ENCODE peak calls at places on chromosomes 1 and 21, in five cellular contexts. C, B, J, H and L are unnamed samples.

GRCh38 chr1:157770442-157771043 is 6.4 kb downstream of the FCRL2 start:
- DNase-seq in C (no peak), B (no peak), J (peak; percentile 9), H (no peak), L (peak; percentile 44)

GRCh38 chr1:16618719-16619118 is 5.4 kb upstream of the NBPF1 start:
- DNase-seq in C (no peak), B (no peak), J (no peak), H (peak; percentile 83), L (no peak)

GRCh38 chr1:210371916-210372315 is 43.2 kb downstream of the HHAT start:
- DNase-seq in C (no peak), B (no peak), J (no peak), H (no peak), L (no peak)

GRCh38 chr21:45554477-45555175 is 12.4 kb upstream of the SLC19A1 start:
- DNase-seq in C (peak; percentile 80), B (peak; percentile 58), J (peak; percentile 75), H (no peak), L (peak; percentile 89)

GRCh38 chr1:192951961-192952460 is 107.1 kb downstream of the UCHL5 start:
- DNase-seq in C (no peak), B (peak; percentile 89), J (peak; percentile 85), H (no peak), L (no peak)

GRCh38 chr1:65264197-65264929 is 45.0 kb upstream of the DNAJC6 start:
- DNase-seq in C (no peak), B (peak; percentile 54), J (peak; percentile 79), H (no peak), L (peak; percentile 51)

GRCh38 chr1:54017979-54018378 is at the start of gene LDLRAD1:
- DNase-seq in C (no peak), B (no peak), J (no peak), H (no peak), L (no peak)

GRCh38 chr1:54294846-54295245 is 94.9 kb downstream of the MRPL37 start:
- DNase-seq in C (no peak), B (peak; percentile 24), J (peak; percentile 18), H (no peak), L (no peak)

GRCh38 chr1:147627435-147628110 is 42.8 kb downstream of the ACP6 start:
- DNase-seq in C (peak; percentile 50), B (peak; percentile 55), J (peak; percentile 57), H (no peak), L (peak; percentile 79)

GRCh38 chr1:234923626-234924025 is 205.0 kb downstream of the TOMM20 start:
- DNase-seq in C (no peak), B (no peak), J (no peak), H (no peak), L (no peak)

GRCh38 chr1:54965624-54966340 is 14.6 kb upstream of the TMEM61 start:
- DNase-seq in C (no peak), B (peak; percentile 56), J (peak; percentile 74), H (no peak), L (no peak)

GRCh38 chr1:21950734-21951575 is 13.8 kb upstream of the HSPG2 start:
- DNase-seq in C (no peak), B (no peak), J (no peak), H (no peak), L (no peak)

GRCh38 chr1:66552829-66553228 is 18.9 kb downstream of the SGIP1 start:
- DNase-seq in C (no peak), B (peak; percentile 63), J (no peak), H (no peak), L (no peak)

GRCh38 chr1:201044119-201044518 is 20.6 kb upstream of the KIF21B start:
- DNase-seq in C (no peak), B (no peak), J (no peak), H (no peak), L (no peak)

GRCh38 chr1:221045842-221046831 is 166.9 kb downstream of the HLX start:
- DNase-seq in C (no peak), B (peak; percentile 37), J (peak; percentile 30), H (no peak), L (no peak)

GRCh38 chr1:228994691-228995090 is 259.4 kb downstream of the RHOU start:
- DNase-seq in C (no peak), B (no peak), J (no peak), H (no peak), L (no peak)

GRCh38 chr1:218698181-218698580 is 353.0 kb downstream of the TGFB2 start:
- DNase-seq in C (no peak), B (peak; percentile 45), J (no peak), H (no peak), L (no peak)

GRCh38 chr1:239675735-239676134 is 289.4 kb downstream of the CHRM3 start:
- DNase-seq in C (no peak), B (no peak), J (no peak), H (no peak), L (no peak)

GRCh38 chr1:88302843-88303486 is 381.1 kb upstream of the PKN2 start:
- DNase-seq in C (no peak), B (peak; percentile 70), J (peak; percentile 80), H (no peak), L (peak; percentile 16)

GRCh38 chr1:44651069-44651468 is 23.2 kb downstream of the TMEM53 start:
- DNase-seq in C (no peak), B (no peak), J (no peak), H (no peak), L (no peak)
- H3K4me3 ChIP-seq in C (no peak overlapping the region), B (no peak overlapping the region), J (no peak overlapping the region), H (no peak overlapping the region), L (no peak overlapping the region)

GRCh38 chr1:3082571-3083516 is 13.8 kb downstream of the PRDM16 start:
- DNase-seq in C (no peak), B (no peak), J (no peak), H (no peak), L (no peak)
- H3K4me3 ChIP-seq in C (no peak overlapping the region), B (no peak overlapping the region), J (no peak overlapping the region), H (no peak overlapping the region), L (no peak overlapping the region)

GRCh38 chr1:180909462-180909976 is 3.2 kb upstream of the KIAA1614 start:
- DNase-seq in C (no peak), B (no peak), J (no peak), H (no peak), L (no peak)

GRCh38 chr1:180912211-180912800 is 391 bp upstream of the KIAA1614 start:
- DNase-seq in C (no peak), B (peak; percentile 54), J (peak; percentile 67), H (no peak), L (no peak)

GRCh38 chr1:180909005-180909414 is 3.7 kb upstream of the KIAA1614 start:
- DNase-seq in C (no peak), B (no peak), J (no peak), H (no peak), L (no peak)

GRCh38 chr1:180912801-180913616 is at the start of gene KIAA1614:
- DNase-seq in C (no peak), B (peak; percentile 60), J (peak; percentile 81), H (no peak), L (no peak)

GRCh38 chr1:180911640-180912161 is 996 bp upstream of the KIAA1614 start:
- DNase-seq in C (no peak), B (peak; percentile 39), J (peak; percentile 63), H (no peak), L (no peak)
- H3K4me3 ChIP-seq in C (no peak overlapping the region), B (peak overlapping the region; percentile 62), J (peak overlapping the region; percentile 78), H (peak overlapping the region; percentile 43), L (no peak overlapping the region)

GRCh38 chr21:33237446-33237845 is 7.7 kb downstream of the IFNAR2 start:
- DNase-seq in C (no peak), B (no peak), J (no peak), H (no peak), L (no peak)

GRCh38 chr21:33240404-33240803 is 10.7 kb downstream of the IFNAR2 start:
- DNase-seq in C (no peak), B (no peak), J (no peak), H (no peak), L (no peak)

GRCh38 chr21:33238146-33238545 is 8.4 kb downstream of the IFNAR2 start:
- DNase-seq in C (no peak), B (no peak), J (no peak), H (no peak), L (no peak)

GRCh38 chr21:33236799-33237198 is 7.1 kb downstream of the IFNAR2 start:
- DNase-seq in C (no peak), B (peak; percentile 14), J (no peak), H (no peak), L (no peak)

DNA sequence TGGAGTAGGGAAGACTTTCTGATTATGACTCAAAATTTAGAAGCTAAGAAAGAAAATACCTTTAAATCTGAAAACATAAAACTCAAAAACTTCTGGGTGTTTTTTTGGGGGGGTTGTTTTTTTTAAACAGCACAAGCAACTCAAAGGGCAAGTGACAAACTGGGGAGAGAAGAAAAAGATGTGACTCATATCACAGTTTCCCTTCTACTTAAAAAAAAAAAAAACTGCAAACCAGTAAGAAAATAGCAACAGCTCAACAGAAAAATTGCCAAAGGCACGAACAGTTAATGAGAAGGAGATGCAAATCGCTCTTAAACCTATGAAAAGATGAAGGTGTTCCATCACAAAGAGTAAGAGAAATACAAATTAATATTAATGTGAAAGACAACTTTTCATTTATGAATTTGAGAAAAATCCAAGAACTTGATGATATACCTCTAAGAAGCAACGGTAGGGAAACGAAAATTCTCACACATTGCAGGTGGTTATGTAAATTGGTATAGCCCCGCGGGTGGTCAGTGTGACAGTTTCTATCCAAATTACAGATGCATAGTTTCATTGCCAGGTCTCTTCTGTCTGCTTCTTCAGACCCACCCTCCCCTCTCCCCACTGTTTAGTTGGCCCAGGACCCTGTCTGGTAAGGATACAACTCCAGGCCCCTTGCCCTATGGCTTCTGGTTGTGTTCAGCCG is 9.0 kb downstream of the IFNAR2 start:
- DNase-seq in C (no peak), B (no peak), J (peak; percentile 37), H (no peak), L (no peak)
- H3K4me3 ChIP-seq in C (no peak overlapping the region), B (no peak overlapping the region), J (no peak overlapping the region), H (no peak overlapping the region), L (no peak overlapping the region)

DNA sequence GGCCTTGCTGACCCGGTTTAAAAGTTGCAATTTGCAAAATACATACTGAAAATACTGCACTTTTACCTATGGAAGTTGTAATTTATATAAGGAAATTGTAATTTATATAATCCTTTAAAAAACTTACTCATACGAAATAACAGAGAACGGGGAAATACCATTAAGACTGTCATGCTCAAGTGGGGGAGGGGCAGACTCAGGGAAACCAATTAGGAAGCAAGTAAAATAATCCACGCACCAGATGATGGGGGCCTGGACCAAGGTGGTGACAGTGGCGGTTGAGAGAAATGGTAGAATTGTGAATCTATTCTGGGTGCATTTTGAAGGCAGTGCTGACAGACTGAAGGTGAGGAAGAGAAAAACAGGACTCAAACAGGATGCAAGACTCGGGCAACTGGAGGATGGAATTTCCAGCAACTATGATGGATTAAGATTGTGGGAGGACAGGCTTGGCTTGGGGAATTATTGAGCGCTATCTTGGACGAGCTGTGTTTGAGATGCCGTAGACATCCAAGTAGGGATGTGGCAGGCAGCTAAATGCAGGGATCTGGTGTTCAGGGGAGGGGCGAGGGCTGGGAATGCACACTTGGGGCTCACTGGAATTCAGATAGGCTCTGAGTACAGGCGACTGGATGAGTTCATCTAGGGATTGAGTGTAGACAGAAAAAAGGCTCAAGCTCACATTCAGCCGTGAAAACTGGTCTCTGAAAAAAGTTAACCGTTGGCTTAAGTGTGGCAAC is 1.0 kb downstream of the LCA5L start:
- DNase-seq in C (no peak), B (peak; percentile 22), J (peak; percentile 75), H (no peak), L (peak; percentile 53)
- H3K4me3 ChIP-seq in C (peak overlapping the region; percentile 91), B (peak overlapping the region; percentile 76), J (peak overlapping the region; percentile 93), H (peak overlapping the region; percentile 49), L (peak overlapping the region; percentile 95)